ENCODE peak calls at places on chromosome 1, in nine cellular contexts. One of them, this sample, is unnamed.

GRCh38 chr1:224340711-224341384 is 10.9 kb upstream of the NVL start:
- DNase-seq in heart left ventricle: no peak
- DNase-seq in activated CD8-positive, alpha-beta memory T cell treated with anti-CD3 and anti-CD28 coated beads for 1 hour: no peak
- DNase-seq in H9: peak
- DNase-seq in activated CD4-positive, alpha-beta T cell treated with anti-CD3 and anti-CD28 coated beads for 4 hours: peak
- DNase-seq in iPS-NIHi11: peak
- DNase-seq in OCI-M1: peak
- DNase-seq in small intestine: peak
- DNase-seq in left cardiac atrium: peak
- DNase-seq in this sample: peak

GRCh38 chr1:213927897-213928296 is 59.9 kb upstream of the PROX1 start:
- DNase-seq in iPS-NIHi11: no peak
- DNase-seq in small intestine: no peak
- DNase-seq in OCI-M1: no peak
- DNase-seq in left cardiac atrium: no peak
- DNase-seq in H9: no peak
- DNase-seq in activated CD8-positive, alpha-beta memory T cell treated with anti-CD3 and anti-CD28 coated beads for 1 hour: no peak
- DNase-seq in activated CD4-positive, alpha-beta T cell treated with anti-CD3 and anti-CD28 coated beads for 4 hours: no peak
- DNase-seq in heart left ventricle: no peak
- DNase-seq in this sample: no peak

GRCh38 chr1:150876111-150876434 is 326 bp downstream of the ARNT start:
- DNase-seq in heart left ventricle: no peak
- DNase-seq in OCI-M1: peak
- DNase-seq in activated CD8-positive, alpha-beta memory T cell treated with anti-CD3 and anti-CD28 coated beads for 1 hour: no peak
- DNase-seq in activated CD4-positive, alpha-beta T cell treated with anti-CD3 and anti-CD28 coated beads for 4 hours: no peak
- DNase-seq in small intestine: peak
- DNase-seq in iPS-NIHi11: peak
- DNase-seq in H9: no peak
- DNase-seq in left cardiac atrium: no peak
- DNase-seq in this sample: no peak

GRCh38 chr1:60222492-60223369 is 149.2 kb upstream of the C1orf87 start:
- DNase-seq in left cardiac atrium: no peak
- DNase-seq in activated CD4-positive, alpha-beta T cell treated with anti-CD3 and anti-CD28 coated beads for 4 hours: no peak
- DNase-seq in activated CD8-positive, alpha-beta memory T cell treated with anti-CD3 and anti-CD28 coated beads for 1 hour: no peak
- DNase-seq in small intestine: no peak
- DNase-seq in heart left ventricle: no peak
- DNase-seq in H9: no peak
- DNase-seq in iPS-NIHi11: no peak
- DNase-seq in OCI-M1: no peak
- DNase-seq in this sample: no peak

GRCh38 chr1:69976896-69977295 is 228.5 kb downstream of the LRRC40 start:
- DNase-seq in small intestine: no peak
- DNase-seq in OCI-M1: no peak
- DNase-seq in H9: no peak
- DNase-seq in activated CD4-positive, alpha-beta T cell treated with anti-CD3 and anti-CD28 coated beads for 4 hours: no peak
- DNase-seq in activated CD8-positive, alpha-beta memory T cell treated with anti-CD3 and anti-CD28 coated beads for 1 hour: no peak
- DNase-seq in heart left ventricle: no peak
- DNase-seq in left cardiac atrium: no peak
- DNase-seq in iPS-NIHi11: no peak
- DNase-seq in this sample: no peak

GRCh38 chr1:207620573-207620893 is 24.4 kb upstream of the CR1L start:
- DNase-seq in left cardiac atrium: no peak
- DNase-seq in heart left ventricle: no peak
- DNase-seq in H9: no peak
- DNase-seq in small intestine: no peak
- DNase-seq in iPS-NIHi11: no peak
- DNase-seq in activated CD8-positive, alpha-beta memory T cell treated with anti-CD3 and anti-CD28 coated beads for 1 hour: no peak
- DNase-seq in activated CD4-positive, alpha-beta T cell treated with anti-CD3 and anti-CD28 coated beads for 4 hours: no peak
- DNase-seq in OCI-M1: no peak
- DNase-seq in this sample: no peak

GRCh38 chr1:59597420-59598199 is 217.1 kb upstream of the HOOK1 start:
- DNase-seq in left cardiac atrium: no peak
- DNase-seq in iPS-NIHi11: no peak
- DNase-seq in activated CD8-positive, alpha-beta memory T cell treated with anti-CD3 and anti-CD28 coated beads for 1 hour: no peak
- DNase-seq in OCI-M1: no peak
- DNase-seq in heart left ventricle: no peak
- DNase-seq in H9: no peak
- DNase-seq in activated CD4-positive, alpha-beta T cell treated with anti-CD3 and anti-CD28 coated beads for 4 hours: no peak
- DNase-seq in small intestine: no peak
- DNase-seq in this sample: no peak

GRCh38 chr1:203521812-203522211 is 27.9 kb downstream of the OPTC start:
- DNase-seq in left cardiac atrium: no peak
- DNase-seq in H9: no peak
- DNase-seq in activated CD4-positive, alpha-beta T cell treated with anti-CD3 and anti-CD28 coated beads for 4 hours: no peak
- DNase-seq in activated CD8-positive, alpha-beta memory T cell treated with anti-CD3 and anti-CD28 coated beads for 1 hour: no peak
- DNase-seq in small intestine: no peak
- DNase-seq in iPS-NIHi11: no peak
- DNase-seq in OCI-M1: no peak
- DNase-seq in heart left ventricle: no peak
- DNase-seq in this sample: no peak

GRCh38 chr1:11598461-11598860 is 55.8 kb downstream of the FBXO2 start:
- DNase-seq in activated CD4-positive, alpha-beta T cell treated with anti-CD3 and anti-CD28 coated beads for 4 hours: no peak
- DNase-seq in heart left ventricle: no peak
- DNase-seq in OCI-M1: no peak
- DNase-seq in small intestine: no peak
- DNase-seq in H9: no peak
- DNase-seq in iPS-NIHi11: no peak
- DNase-seq in left cardiac atrium: no peak
- DNase-seq in activated CD8-positive, alpha-beta memory T cell treated with anti-CD3 and anti-CD28 coated beads for 1 hour: no peak
- DNase-seq in this sample: no peak

GRCh38 chr1:185342017-185342416 is 25.0 kb upstream of the IVNS1ABP start:
- DNase-seq in H9: no peak
- DNase-seq in activated CD8-positive, alpha-beta memory T cell treated with anti-CD3 and anti-CD28 coated beads for 1 hour: no peak
- DNase-seq in left cardiac atrium: no peak
- DNase-seq in OCI-M1: no peak
- DNase-seq in small intestine: no peak
- DNase-seq in iPS-NIHi11: no peak
- DNase-seq in heart left ventricle: no peak
- DNase-seq in activated CD4-positive, alpha-beta T cell treated with anti-CD3 and anti-CD28 coated beads for 4 hours: no peak
- DNase-seq in this sample: no peak

GRCh38 chr1:192131914-192132313 is 26.3 kb upstream of the RGS18 start:
- DNase-seq in activated CD4-positive, alpha-beta T cell treated with anti-CD3 and anti-CD28 coated beads for 4 hours: no peak
- DNase-seq in activated CD8-positive, alpha-beta memory T cell treated with anti-CD3 and anti-CD28 coated beads for 1 hour: no peak
- DNase-seq in left cardiac atrium: no peak
- DNase-seq in heart left ventricle: no peak
- DNase-seq in OCI-M1: no peak
- DNase-seq in iPS-NIHi11: no peak
- DNase-seq in small intestine: no peak
- DNase-seq in H9: no peak
- DNase-seq in this sample: no peak

GRCh38 chr1:192512426-192513125 is 63.0 kb upstream of the RGS1 start:
- DNase-seq in H9: no peak
- DNase-seq in activated CD8-positive, alpha-beta memory T cell treated with anti-CD3 and anti-CD28 coated beads for 1 hour: no peak
- DNase-seq in left cardiac atrium: peak
- DNase-seq in iPS-NIHi11: no peak
- DNase-seq in small intestine: no peak
- DNase-seq in OCI-M1: peak
- DNase-seq in heart left ventricle: peak
- DNase-seq in activated CD4-positive, alpha-beta T cell treated with anti-CD3 and anti-CD28 coated beads for 4 hours: no peak
- DNase-seq in this sample: no peak

GRCh38 chr1:59903136-59903754 is 23.3 kb downstream of the CYP2J2 start:
- DNase-seq in small intestine: peak
- DNase-seq in heart left ventricle: no peak
- DNase-seq in activated CD4-positive, alpha-beta T cell treated with anti-CD3 and anti-CD28 coated beads for 4 hours: peak
- DNase-seq in left cardiac atrium: no peak
- DNase-seq in iPS-NIHi11: peak
- DNase-seq in activated CD8-positive, alpha-beta memory T cell treated with anti-CD3 and anti-CD28 coated beads for 1 hour: no peak
- DNase-seq in OCI-M1: peak
- DNase-seq in H9: peak
- DNase-seq in this sample: no peak

GRCh38 chr1:156104065-156104810 is 10.3 kb upstream of the LMNA start:
- DNase-seq in OCI-M1: no peak
- DNase-seq in small intestine: peak
- DNase-seq in iPS-NIHi11: no peak
- DNase-seq in activated CD8-positive, alpha-beta memory T cell treated with anti-CD3 and anti-CD28 coated beads for 1 hour: no peak
- DNase-seq in heart left ventricle: peak
- DNase-seq in left cardiac atrium: peak
- DNase-seq in H9: peak
- DNase-seq in activated CD4-positive, alpha-beta T cell treated with anti-CD3 and anti-CD28 coated beads for 4 hours: no peak
- DNase-seq in this sample: peak

GRCh38 chr1:32066489-32066873 is 6.3 kb upstream of the TMEM39B start:
- DNase-seq in H9: no peak
- DNase-seq in heart left ventricle: peak
- DNase-seq in small intestine: peak
- DNase-seq in left cardiac atrium: peak
- DNase-seq in iPS-NIHi11: no peak
- DNase-seq in activated CD8-positive, alpha-beta memory T cell treated with anti-CD3 and anti-CD28 coated beads for 1 hour: no peak
- DNase-seq in OCI-M1: peak
- DNase-seq in activated CD4-positive, alpha-beta T cell treated with anti-CD3 and anti-CD28 coated beads for 4 hours: no peak
- DNase-seq in this sample: peak

GRCh38 chr1:23619299-23620188 is 60.2 kb upstream of the ID3 start:
- DNase-seq in iPS-NIHi11: peak
- DNase-seq in activated CD8-positive, alpha-beta memory T cell treated with anti-CD3 and anti-CD28 coated beads for 1 hour: peak
- DNase-seq in H9: peak
- DNase-seq in OCI-M1: no peak
- DNase-seq in heart left ventricle: no peak
- DNase-seq in small intestine: peak
- DNase-seq in left cardiac atrium: peak
- DNase-seq in activated CD4-positive, alpha-beta T cell treated with anti-CD3 and anti-CD28 coated beads for 4 hours: peak
- DNase-seq in this sample: no peak

GRCh38 chr1:9690440-9691107 is 39.0 kb downstream of the PIK3CD start:
- DNase-seq in small intestine: no peak
- DNase-seq in iPS-NIHi11: no peak
- DNase-seq in left cardiac atrium: no peak
- DNase-seq in activated CD4-positive, alpha-beta T cell treated with anti-CD3 and anti-CD28 coated beads for 4 hours: no peak
- DNase-seq in OCI-M1: no peak
- DNase-seq in heart left ventricle: no peak
- DNase-seq in activated CD8-positive, alpha-beta memory T cell treated with anti-CD3 and anti-CD28 coated beads for 1 hour: no peak
- DNase-seq in H9: no peak
- DNase-seq in this sample: no peak

GRCh38 chr1:189657131-189657530 is 820.5 kb downstream of the BRINP3 start:
- DNase-seq in activated CD4-positive, alpha-beta T cell treated with anti-CD3 and anti-CD28 coated beads for 4 hours: no peak
- DNase-seq in left cardiac atrium: no peak
- DNase-seq in iPS-NIHi11: no peak
- DNase-seq in activated CD8-positive, alpha-beta memory T cell treated with anti-CD3 and anti-CD28 coated beads for 1 hour: no peak
- DNase-seq in heart left ventricle: no peak
- DNase-seq in H9: no peak
- DNase-seq in small intestine: no peak
- DNase-seq in OCI-M1: no peak
- DNase-seq in this sample: no peak

GRCh38 chr1:45677751-45678245 is 8.5 kb downstream of the GPBP1L1 start:
- DNase-seq in activated CD4-positive, alpha-beta T cell treated with anti-CD3 and anti-CD28 coated beads for 4 hours: no peak
- DNase-seq in OCI-M1: no peak
- DNase-seq in activated CD8-positive, alpha-beta memory T cell treated with anti-CD3 and anti-CD28 coated beads for 1 hour: no peak
- DNase-seq in iPS-NIHi11: no peak
- DNase-seq in left cardiac atrium: no peak
- DNase-seq in small intestine: peak
- DNase-seq in heart left ventricle: no peak
- DNase-seq in H9: no peak
- DNase-seq in this sample: no peak